ENCODE peak calls at places on chromosomes 1 and 21, in four cellular contexts. One of them, this sample, is unnamed. For H3K4me1, the result is how much of the 10 kb centered on the place peaks cover.

GRCh38 chr1:71658295-71658694 is 577.5 kb upstream of the ZRANB2 start:
- DNase-seq in HepG2: no peak
- DNase-seq in suprapubic skin: no peak
- DNase-seq in stomach: no peak
- DNase-seq in this sample: no peak

GRCh38 chr1:28506907-28507246 is 1.0 kb downstream of the RCC1 start:
- DNase-seq in HepG2: no peak
- DNase-seq in suprapubic skin: no peak
- DNase-seq in stomach: no peak
- DNase-seq in this sample: no peak

GRCh38 chr1:34686531-34686930 is 68.3 kb upstream of the GJB5 start:
- DNase-seq in HepG2: no peak
- DNase-seq in suprapubic skin: no peak
- DNase-seq in stomach: no peak
- DNase-seq in this sample: peak

GRCh38 chr21:39562791-39563770 is 49.7 kb upstream of the B3GALT5 start:
- DNase-seq in HepG2: no peak
- DNase-seq in suprapubic skin: no peak
- DNase-seq in stomach: no peak
- DNase-seq in this sample: no peak

GRCh38 chr1:35062518-35063196 is 16.5 kb upstream of the ZMYM1 start:
- DNase-seq in HepG2: no peak
- DNase-seq in suprapubic skin: no peak
- DNase-seq in stomach: no peak
- DNase-seq in this sample: no peak

GRCh38 chr1:55441474-55441873 is 226.3 kb upstream of the USP24 start:
- DNase-seq in HepG2: no peak
- DNase-seq in suprapubic skin: no peak
- DNase-seq in stomach: no peak
- DNase-seq in this sample: no peak

GRCh38 chr21:21029159-21029558 is 30.9 kb downstream of the NCAM2 start:
- DNase-seq in HepG2: no peak
- DNase-seq in suprapubic skin: no peak
- DNase-seq in stomach: no peak
- DNase-seq in this sample: no peak

GRCh38 chr1:171743014-171743870 is 1.4 kb upstream of the VAMP4 start:
- DNase-seq in HepG2: no peak
- DNase-seq in suprapubic skin: no peak
- DNase-seq in stomach: no peak
- DNase-seq in this sample: no peak

GRCh38 chr1:220705782-220706181 is 15.6 kb downstream of the C1orf115 start:
- DNase-seq in HepG2: no peak
- DNase-seq in suprapubic skin: no peak
- DNase-seq in stomach: peak
- DNase-seq in this sample: no peak

GRCh38 chr1:113905435-113905861 is 322 bp downstream of the DCLRE1B start:
- DNase-seq in HepG2: peak
- DNase-seq in suprapubic skin: no peak
- DNase-seq in stomach: peak
- DNase-seq in this sample: no peak

GRCh38 chr1:10032287-10032589 is 520 bp upstream of the UBE4B start:
- DNase-seq in HepG2: no peak
- DNase-seq in suprapubic skin: no peak
- DNase-seq in stomach: no peak
- DNase-seq in this sample: no peak

GRCh38 chr21:35619184-35619583 is 441.1 kb downstream of the SETD4 start:
- DNase-seq in HepG2: no peak
- DNase-seq in suprapubic skin: no peak
- DNase-seq in stomach: no peak
- DNase-seq in this sample: no peak

GRCh38 chr1:156618853-156619581 is at the start of gene HAPLN2:
- DNase-seq in HepG2: peak
- DNase-seq in suprapubic skin: no peak
- DNase-seq in stomach: no peak
- DNase-seq in this sample: no peak

GRCh38 chr1:228457017-228457395 is 30.2 kb upstream of the RNF187 start:
- DNase-seq in HepG2: no peak
- DNase-seq in suprapubic skin: no peak
- DNase-seq in stomach: no peak
- DNase-seq in this sample: no peak

GRCh38 chr1:156069490-156070455 is 8.8 kb downstream of the RAB25 start:
- DNase-seq in HepG2: no peak
- DNase-seq in suprapubic skin: no peak
- DNase-seq in stomach: no peak
- DNase-seq in this sample: no peak

GRCh38 chr1:218439541-218440295 is 94.6 kb downstream of the TGFB2 start:
- DNase-seq in HepG2: peak
- DNase-seq in suprapubic skin: no peak
- DNase-seq in stomach: no peak
- DNase-seq in this sample: no peak

GRCh38 chr1:235327559-235328270 is at the start of gene ARID4B:
- DNase-seq in HepG2: no peak
- DNase-seq in suprapubic skin: peak
- DNase-seq in stomach: peak
- DNase-seq in this sample: peak

GRCh38 chr1:41434748-41435449 is 49.6 kb downstream of the EDN2 start:
- DNase-seq in HepG2: no peak
- DNase-seq in suprapubic skin: no peak
- DNase-seq in stomach: no peak
- DNase-seq in this sample: no peak

GRCh38 chr1:201281573-201281972 is 1.7 kb upstream of the PKP1 start:
- DNase-seq in HepG2: no peak
- DNase-seq in suprapubic skin: no peak
- DNase-seq in stomach: peak
- DNase-seq in this sample: no peak

GRCh38 chr1:96416111-96416595 is 305.4 kb upstream of the PTBP2 start:
- DNase-seq in HepG2: no peak
- DNase-seq in suprapubic skin: no peak
- DNase-seq in stomach: no peak
- DNase-seq in this sample: no peak

GRCh38 chr1:47818682-47819502 is 178.3 kb downstream of the TRABD2B start:
- DNase-seq in HepG2: no peak
- DNase-seq in suprapubic skin: no peak
- DNase-seq in stomach: no peak
- DNase-seq in this sample: no peak

GRCh38 chr1:168488153-168488552 is 55.6 kb downstream of the XCL2 start:
- DNase-seq in HepG2: no peak
- DNase-seq in suprapubic skin: peak
- DNase-seq in stomach: peak
- DNase-seq in this sample: no peak

DNA sequence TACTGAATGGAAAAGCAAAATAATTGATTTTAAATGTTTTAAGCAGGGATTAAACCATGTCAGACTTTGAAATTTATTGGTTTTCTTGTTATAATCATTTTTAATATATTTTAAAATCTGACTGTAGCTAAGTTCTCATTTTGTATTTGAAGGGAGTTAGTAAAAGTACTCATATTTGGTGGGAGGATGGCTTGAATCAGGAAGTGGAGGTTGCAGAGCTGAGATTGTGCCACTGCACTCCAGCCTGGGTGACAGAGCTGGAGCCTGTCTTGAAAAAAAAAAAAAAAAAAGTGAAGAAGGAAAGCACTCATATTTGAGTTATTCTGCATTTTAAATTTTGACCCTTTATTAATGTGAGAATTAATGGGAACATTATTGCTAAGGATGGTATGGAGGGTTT is 106.0 kb downstream of the RABGAP1L start:
- DNase-seq in HepG2: no peak
- DNase-seq in suprapubic skin: no peak
- DNase-seq in stomach: no peak
- DNase-seq in this sample: no peak
- H3K4me1 ChIP-seq in HepG2: under half
- H3K4me1 ChIP-seq in suprapubic skin: under half
- H3K4me1 ChIP-seq in stomach: under half
- H3K4me1 ChIP-seq in this sample: under half

DNA sequence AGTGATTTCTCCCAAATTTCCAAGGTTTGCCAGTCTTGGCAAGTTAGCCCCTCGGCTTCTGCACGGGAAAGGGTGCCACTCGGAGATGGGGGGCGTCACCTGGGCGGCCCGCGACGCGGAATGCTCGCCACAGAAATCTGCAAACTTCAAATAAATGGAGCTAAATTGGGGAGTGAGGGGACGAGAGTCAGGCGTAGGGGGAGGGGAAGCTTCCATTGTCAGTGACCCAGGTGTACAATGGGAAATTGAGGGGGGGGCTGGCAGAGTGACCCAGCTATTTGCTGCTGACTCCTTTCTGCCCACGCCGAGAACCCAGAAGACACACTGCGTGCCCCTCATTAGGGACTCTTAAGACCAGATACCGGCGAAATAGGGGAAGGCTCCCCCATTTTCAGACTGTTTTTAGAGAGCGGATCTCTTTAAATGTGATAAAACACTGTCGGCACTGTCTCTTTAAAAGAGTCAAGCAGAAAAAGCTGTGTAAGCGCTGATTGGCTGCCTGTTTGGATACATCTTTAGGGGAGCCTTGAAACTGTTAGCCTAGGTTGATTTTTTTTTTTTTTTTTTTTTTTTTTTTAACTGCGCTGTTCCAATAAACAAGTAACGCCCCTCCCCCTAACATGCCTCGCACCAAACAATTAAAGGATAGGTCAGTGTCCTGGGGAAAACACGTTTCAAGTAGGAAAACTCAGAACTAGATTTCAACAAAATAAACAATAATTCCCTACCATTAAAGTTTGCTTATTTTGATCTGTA is 1.2 kb upstream of the SSBP3 start:
- DNase-seq in HepG2: peak
- DNase-seq in suprapubic skin: no peak
- DNase-seq in stomach: peak
- DNase-seq in this sample: no peak
- TF ChIP-seq EP300 in HepG2: peak
- TF ChIP-seq EP300 in suprapubic skin: no peak
- TF ChIP-seq EP300 in stomach: no peak
- TF ChIP-seq EP300 in this sample: no peak

GRCh38 chr1:178055779-178056471 is 38.0 kb upstream of the RASAL2 start:
- DNase-seq in HepG2: peak
- DNase-seq in suprapubic skin: no peak
- DNase-seq in stomach: peak
- DNase-seq in this sample: no peak
- TF ChIP-seq POLR2AphosphoS5 in HepG2: peak
- TF ChIP-seq POLR2AphosphoS5 in suprapubic skin: no peak
- TF ChIP-seq POLR2AphosphoS5 in stomach: no peak
- TF ChIP-seq POLR2AphosphoS5 in this sample: no peak

DNA sequence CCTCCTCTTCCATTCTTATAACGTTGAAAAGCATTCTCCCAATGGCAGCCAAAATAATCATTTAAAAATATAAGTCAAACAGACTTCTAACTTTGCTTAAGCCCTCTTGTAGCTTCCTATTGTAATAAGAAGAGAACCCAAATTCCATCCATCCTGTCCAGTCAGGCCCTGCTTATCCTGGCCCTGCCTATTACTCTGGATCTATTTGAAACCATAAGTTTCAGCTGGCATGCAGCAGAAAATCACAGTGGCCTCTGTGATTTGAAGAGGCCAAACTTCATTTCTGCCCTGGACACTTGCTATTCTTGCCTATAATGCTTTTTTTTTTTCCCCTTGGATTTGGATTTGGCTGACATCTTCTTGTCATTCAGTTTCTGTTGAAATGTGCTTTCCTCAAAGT is 642.8 kb downstream of the USP25 start:
- DNase-seq in HepG2: no peak
- DNase-seq in suprapubic skin: no peak
- DNase-seq in stomach: no peak
- DNase-seq in this sample: no peak
- H3K4me1 ChIP-seq in HepG2: under half
- H3K4me1 ChIP-seq in suprapubic skin: under half
- H3K4me1 ChIP-seq in stomach: under half
- H3K4me1 ChIP-seq in this sample: under half

DNA sequence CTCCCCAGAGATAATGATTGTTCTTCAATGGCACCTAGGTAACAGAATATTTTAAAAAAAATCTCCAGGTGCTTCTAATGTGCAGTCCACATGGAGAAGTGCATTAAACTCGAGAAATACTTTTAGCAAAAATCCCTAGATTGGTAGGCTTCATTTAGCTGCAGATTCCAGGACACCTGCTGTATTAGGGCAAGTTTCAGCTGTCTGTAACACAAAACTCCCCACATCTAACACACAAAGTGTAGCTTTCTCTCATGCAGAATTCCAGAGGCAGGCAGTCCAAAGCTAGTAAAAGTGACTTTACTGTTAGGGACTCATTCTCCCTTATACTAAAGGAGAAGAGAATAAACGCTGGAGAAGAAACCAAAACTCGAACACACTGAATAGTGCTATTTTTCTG is 1414.3 kb upstream of the B3GALT2 start:
- DNase-seq in HepG2: no peak
- DNase-seq in suprapubic skin: no peak
- DNase-seq in stomach: no peak
- DNase-seq in this sample: no peak
- TF ChIP-seq EP300 in HepG2: no peak
- TF ChIP-seq EP300 in suprapubic skin: no peak
- TF ChIP-seq EP300 in stomach: no peak
- TF ChIP-seq EP300 in this sample: no peak